ENCODE peak calls at places on chromosomes 4 and X, in nine cellular contexts. R is foreskin keratinocyte; G is cardiac muscle cell; D is esophagus squamous epithelium; W is CD8-positive, alpha-beta T cell; B is colonic mucosa; E is GM12878; Z is cardiac fibroblast; T is activated CD8-positive, alpha-beta T cell treated with anti-CD3 and anti-CD28 coated beads for 36 hours. Q is an unnamed sample.

GRCh38 chr4:8274772-8275241 is 5.3 kb downstream of the HTRA3 start:
- DNase-seq in W (no peak), R (no peak), D (no peak), B (peak), T (no peak), E (no peak), G (peak), Z (peak), Q (peak)

GRCh38 chrX:21225643-21226042 is 148.6 kb upstream of the CNKSR2 start:
- DNase-seq in R (peak), Z (no peak), G (no peak), D (no peak), T (no peak), B (no peak), W (no peak), E (no peak), Q (no peak)

GRCh38 chr4:5249727-5250126 is 198.4 kb downstream of the STK32B start:
- DNase-seq in R (no peak), Z (no peak), B (no peak), W (no peak), E (no peak), G (no peak), D (no peak), T (no peak), Q (no peak)

GRCh38 chrX:39398215-39398972 is 597.1 kb downstream of the MID1IP1 start:
- DNase-seq in W (no peak), D (no peak), R (no peak), B (no peak), E (no peak), G (no peak), Z (no peak), T (no peak), Q (no peak)

GRCh38 chr4:35465096-35465495 is 779.2 kb downstream of the ARAP2 start:
- DNase-seq in Z (no peak), R (peak), T (no peak), E (no peak), W (no peak), B (no peak), D (no peak), G (no peak), Q (no peak)

GRCh38 chr4:108044951-108045686 is 55.4 kb downstream of the HADH start:
- DNase-seq in T (no peak), W (no peak), E (no peak), B (no peak), Z (no peak), R (peak), G (no peak), D (no peak), Q (no peak)

GRCh38 chr4:25180524-25181131 is 20.4 kb upstream of the SEPSECS start:
- DNase-seq in E (no peak), W (no peak), T (peak), B (peak), G (peak), D (no peak), R (no peak), Z (peak), Q (peak)

GRCh38 chrX:20500171-20500865 is 233.6 kb upstream of the RPS6KA3 start:
- DNase-seq in G (no peak), T (peak), D (no peak), B (no peak), W (no peak), R (no peak), E (no peak), Z (no peak), Q (no peak)

GRCh38 chr4:55312491-55313101 is 33.4 kb upstream of the SRD5A3 start:
- DNase-seq in E (no peak), D (no peak), T (peak), B (peak), W (no peak), R (peak), Z (peak), G (peak), Q (peak)

GRCh38 chr4:2009651-2010233 is 968 bp upstream of the NELFA start:
- DNase-seq in W (no peak), B (peak), R (peak), D (no peak), T (peak), G (peak), E (no peak), Z (peak), Q (peak)

GRCh38 chr4:140037353-140038030 is 116.5 kb downstream of the MAML3 start:
- DNase-seq in R (peak), E (no peak), Z (peak), T (no peak), B (no peak), W (no peak), D (no peak), G (no peak), Q (no peak)

GRCh38 chr4:6324461-6324998 is 54.9 kb downstream of the WFS1 start:
- DNase-seq in W (no peak), E (no peak), Z (no peak), R (no peak), G (no peak), B (no peak), D (no peak), T (no peak), Q (no peak)

GRCh38 chr4:68463796-68464195 is 16.5 kb downstream of the TMPRSS11E start:
- DNase-seq in Z (no peak), D (no peak), T (no peak), G (no peak), E (no peak), R (peak), B (no peak), W (no peak), Q (no peak)

GRCh38 chr4:105978684-105979296 is 83.5 kb downstream of the NPNT start:
- DNase-seq in B (no peak), E (no peak), Z (peak), T (no peak), W (no peak), R (peak), D (no peak), G (no peak), Q (peak)

GRCh38 chr4:178198691-178199090 is 756.5 kb upstream of the AGA start:
- DNase-seq in D (no peak), R (peak), E (no peak), W (no peak), Z (no peak), B (no peak), G (peak), T (no peak), Q (no peak)

GRCh38 chr4:158020734-158021346 is 152.0 kb downstream of the GASK1B start:
- DNase-seq in D (no peak), T (no peak), W (no peak), Z (peak), E (no peak), B (no peak), G (peak), R (peak), Q (no peak)

GRCh38 chr4:8913121-8913857 is 41.6 kb upstream of the HMX1 start:
- DNase-seq in W (no peak), B (peak), G (no peak), T (no peak), R (no peak), E (no peak), Z (no peak), D (no peak), Q (no peak)

GRCh38 chr4:38049545-38050170 is 89.5 kb downstream of the PTTG2 start:
- DNase-seq in B (no peak), D (no peak), G (no peak), Z (no peak), W (no peak), R (peak), E (no peak), T (no peak), Q (no peak)

GRCh38 chrX:145213504-145213903 is 33.8 kb upstream of the SPANXN1 start:
- DNase-seq in B (no peak), T (peak), E (no peak), W (no peak), R (no peak), D (no peak), G (peak), Z (no peak), Q (peak)

GRCh38 chr4:122309988-122310626 is 68.7 kb upstream of the ADAD1 start:
- DNase-seq in Z (peak), G (no peak), R (no peak), D (no peak), T (no peak), W (no peak), B (no peak), E (no peak), Q (no peak)

GRCh38 chr4:138235419-138235952 is 6.7 kb downstream of the SLC7A11 start:
- DNase-seq in W (no peak), Z (peak), T (no peak), D (no peak), R (peak), G (no peak), B (no peak), E (no peak), Q (no peak)

GRCh38 chr4:31620476-31620875 is 900.3 kb downstream of the PCDH7 start:
- DNase-seq in D (no peak), R (peak), W (no peak), T (no peak), G (no peak), E (no peak), Z (peak), B (no peak), Q (no peak)

GRCh38 chr4:101259876-101260275 is 87.5 kb downstream of the PPP3CA start:
- DNase-seq in R (no peak), B (no peak), E (peak), W (no peak), G (no peak), Z (no peak), D (no peak), T (no peak), Q (no peak)

GRCh38 chr4:6419452-6420028 is 52.9 kb downstream of the PPP2R2C start:
- DNase-seq in E (no peak), D (no peak), R (no peak), B (no peak), W (no peak), T (no peak), G (peak), Z (no peak), Q (no peak)

GRCh38 chrX:53717205-53717604 is 30.7 kb upstream of the HUWE1 start:
- DNase-seq in T (peak), B (no peak), R (no peak), W (no peak), Z (no peak), D (no peak), G (no peak), E (peak), Q (no peak)

GRCh38 chr4:23070848-23071570 is 378.3 kb downstream of the GBA3 start:
- DNase-seq in D (no peak), T (no peak), R (no peak), E (no peak), Z (no peak), W (no peak), G (no peak), B (no peak), Q (no peak)

GRCh38 chr4:23068756-23069155 is 376.0 kb downstream of the GBA3 start:
- DNase-seq in T (no peak), Z (no peak), W (no peak), E (no peak), G (no peak), D (no peak), R (no peak), B (no peak), Q (no peak)

GRCh38 chr4:23068287-23068686 is 375.6 kb downstream of the GBA3 start:
- DNase-seq in B (no peak), E (no peak), R (no peak), T (no peak), W (no peak), G (no peak), Z (no peak), D (no peak), Q (no peak)
- TF ChIP-seq CTCF in B (no peak), E (no peak), R (no peak), T (no peak), W (no peak), G (no peak), Z (no peak), D (no peak), Q (no peak)

GRCh38 chr4:24057915-24058559 is 168.2 kb upstream of the PPARGC1A start:
- DNase-seq in T (no peak), B (no peak), D (no peak), G (no peak), Z (no peak), W (no peak), E (no peak), R (no peak), Q (no peak)

GRCh38 chr4:24063771-24064170 is 173.9 kb upstream of the PPARGC1A start:
- DNase-seq in B (no peak), T (no peak), Z (no peak), E (no peak), D (no peak), G (no peak), W (no peak), R (no peak), Q (no peak)

GRCh38 chr4:24056258-24056657 is 166.4 kb upstream of the PPARGC1A start:
- DNase-seq in E (no peak), W (no peak), T (no peak), Z (no peak), B (no peak), G (no peak), R (no peak), D (no peak), Q (no peak)

GRCh38 chr4:24059839-24060238 is 170.0 kb upstream of the PPARGC1A start:
- DNase-seq in T (no peak), R (no peak), D (no peak), B (no peak), Z (no peak), W (no peak), E (no peak), G (no peak), Q (no peak)

GRCh38 chr4:24060932-24061331 is 171.1 kb upstream of the PPARGC1A start:
- DNase-seq in T (no peak), B (no peak), G (no peak), R (no peak), D (no peak), Z (no peak), E (no peak), W (no peak), Q (no peak)
- TF ChIP-seq CTCF in T (no peak), B (no peak), G (no peak), R (no peak), D (no peak), Z (no peak), E (no peak), W (no peak), Q (no peak)

GRCh38 chrX:47645530-47645929 is 4.8 kb downstream of the ELK1 start:
- DNase-seq in G (no peak), D (no peak), B (no peak), R (peak), Z (no peak), W (no peak), T (no peak), E (no peak), Q (no peak)

GRCh38 chrX:47643926-47644325 is 6.4 kb downstream of the ELK1 start:
- DNase-seq in T (no peak), D (no peak), R (no peak), E (no peak), G (peak), B (no peak), Z (peak), W (no peak), Q (no peak)

GRCh38 chrX:47648376-47648775 is 2.0 kb downstream of the ELK1 start:
- DNase-seq in B (no peak), T (peak), D (no peak), E (no peak), W (no peak), Z (no peak), G (no peak), R (no peak), Q (no peak)

GRCh38 chrX:47646636-47647035 is 3.7 kb downstream of the ELK1 start:
- DNase-seq in R (no peak), T (no peak), W (no peak), Z (no peak), D (no peak), E (no peak), B (no peak), G (no peak), Q (no peak)

DNA sequence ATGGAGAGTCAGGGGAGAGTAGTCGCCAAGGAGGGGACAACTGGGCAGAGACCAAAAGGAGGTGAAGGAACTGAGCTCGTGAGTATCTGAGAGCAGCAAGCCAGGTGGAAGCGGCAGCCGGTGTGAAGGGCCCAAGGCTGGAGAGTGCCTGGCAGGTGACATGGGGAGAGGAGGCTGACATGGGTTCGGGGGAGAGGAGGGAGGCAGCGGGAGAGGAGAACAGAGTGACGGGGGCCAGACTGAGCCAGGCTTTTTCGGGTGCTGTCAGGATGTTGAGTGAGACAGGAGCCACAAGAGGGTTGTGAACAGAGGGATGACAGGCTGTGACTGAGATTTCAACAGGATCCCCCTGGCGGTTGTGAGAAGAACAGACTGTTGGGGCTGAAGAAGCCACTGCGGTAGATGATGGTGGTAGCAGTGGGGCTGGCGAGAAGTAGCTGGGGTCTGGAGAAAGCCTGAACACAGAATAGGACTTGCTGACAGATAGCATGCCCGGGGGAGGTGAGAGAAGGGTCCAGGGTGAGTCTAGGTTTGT is 5.7 kb downstream of the ELK1 start:
- DNase-seq in D (no peak), E (no peak), G (peak), R (no peak), Z (peak), W (no peak), B (no peak), T (no peak), Q (peak)
- TF ChIP-seq CTCF in D (no peak), E (peak), G (peak), R (peak), Z (peak), W (no peak), B (peak), T (no peak), Q (peak)

GRCh38 chrX:68823413-68824151 is 5.2 kb upstream of the EFNB1 start:
- DNase-seq in E (no peak), W (no peak), Z (no peak), G (no peak), D (no peak), R (no peak), B (no peak), T (no peak), Q (no peak)
- TF ChIP-seq CTCF in E (no peak), W (no peak), Z (no peak), G (no peak), D (no peak), R (peak), B (no peak), T (no peak), Q (no peak)

GRCh38 chrX:134633832-134634231 is 24.4 kb downstream of the PLAC1 start:
- DNase-seq in W (no peak), T (no peak), Z (no peak), D (no peak), E (no peak), G (no peak), R (no peak), B (no peak), Q (no peak)
- TF ChIP-seq CTCF in W (no peak), T (no peak), Z (no peak), D (no peak), E (no peak), G (no peak), R (no peak), B (no peak), Q (no peak)

GRCh38 chrX:38335382-38335781 is 8.1 kb upstream of the RPGR start:
- DNase-seq in R (no peak), Z (no peak), G (no peak), T (no peak), W (no peak), B (no peak), E (no peak), D (no peak), Q (no peak)
- TF ChIP-seq CTCF in R (peak), Z (peak), G (peak), T (no peak), W (no peak), B (no peak), E (no peak), D (no peak), Q (no peak)